ENCODE peak calls at places on chromosomes 1 and 21, in eight cellular contexts. One of them, this sample, is unnamed.

GRCh38 chr21:33747420-33747819 is 105.1 kb downstream of the ITSN1 start:
- DNase-seq in central memory CD4-positive, alpha-beta T cell: no peak
- DNase-seq in BE2C: no peak
- DNase-seq in KBM-7: peak; percentile 9
- DNase-seq in erythroblast: peak; percentile 14
- DNase-seq in NCI-H82: no peak
- DNase-seq in T-helper 2 cell treated with Interferon-gamma antibody and Interleukin-4, amounts not matched to agents 5 μg/mL and 100 μg/mL, for 36 hours: no peak
- DNase-seq in IMR-90: no peak
- DNase-seq in this sample: no peak

GRCh38 chr1:101240041-101240430 is 3.2 kb downstream of the S1PR1 start:
- DNase-seq in central memory CD4-positive, alpha-beta T cell: no peak
- DNase-seq in BE2C: no peak
- DNase-seq in KBM-7: no peak
- DNase-seq in erythroblast: no peak
- DNase-seq in NCI-H82: no peak
- DNase-seq in T-helper 2 cell treated with Interferon-gamma antibody and Interleukin-4, amounts not matched to agents 5 μg/mL and 100 μg/mL, for 36 hours: no peak
- DNase-seq in IMR-90: no peak
- DNase-seq in this sample: no peak

GRCh38 chr1:41853907-41854306 is 64.8 kb downstream of the HIVEP3 start:
- DNase-seq in central memory CD4-positive, alpha-beta T cell: no peak
- DNase-seq in BE2C: no peak
- DNase-seq in KBM-7: no peak
- DNase-seq in erythroblast: no peak
- DNase-seq in NCI-H82: peak; percentile 43
- DNase-seq in T-helper 2 cell treated with Interferon-gamma antibody and Interleukin-4, amounts not matched to agents 5 μg/mL and 100 μg/mL, for 36 hours: no peak
- DNase-seq in IMR-90: no peak
- DNase-seq in this sample: no peak

GRCh38 chr1:235442788-235443429 is 61.3 kb downstream of the B3GALNT2 start:
- DNase-seq in central memory CD4-positive, alpha-beta T cell: no peak
- DNase-seq in BE2C: no peak
- DNase-seq in KBM-7: no peak
- DNase-seq in erythroblast: peak; percentile 76
- DNase-seq in NCI-H82: no peak
- DNase-seq in T-helper 2 cell treated with Interferon-gamma antibody and Interleukin-4, amounts not matched to agents 5 μg/mL and 100 μg/mL, for 36 hours: no peak
- DNase-seq in IMR-90: peak; percentile 83
- DNase-seq in this sample: no peak

GRCh38 chr1:226606311-226607267 is 58.0 kb downstream of the STUM start:
- DNase-seq in central memory CD4-positive, alpha-beta T cell: no peak
- DNase-seq in BE2C: no peak
- DNase-seq in KBM-7: no peak
- DNase-seq in erythroblast: no peak
- DNase-seq in NCI-H82: no peak
- DNase-seq in T-helper 2 cell treated with Interferon-gamma antibody and Interleukin-4, amounts not matched to agents 5 μg/mL and 100 μg/mL, for 36 hours: no peak
- DNase-seq in IMR-90: no peak
- DNase-seq in this sample: no peak

GRCh38 chr1:48084826-48085225 is 87.6 kb upstream of the TRABD2B start:
- DNase-seq in central memory CD4-positive, alpha-beta T cell: no peak
- DNase-seq in BE2C: no peak
- DNase-seq in KBM-7: no peak
- DNase-seq in erythroblast: no peak
- DNase-seq in NCI-H82: no peak
- DNase-seq in T-helper 2 cell treated with Interferon-gamma antibody and Interleukin-4, amounts not matched to agents 5 μg/mL and 100 μg/mL, for 36 hours: no peak
- DNase-seq in IMR-90: no peak
- DNase-seq in this sample: no peak

GRCh38 chr1:201696217-201696761 is 132.7 kb upstream of the IPO9 start:
- DNase-seq in central memory CD4-positive, alpha-beta T cell: no peak
- DNase-seq in BE2C: peak; percentile 84
- DNase-seq in KBM-7: no peak
- DNase-seq in erythroblast: no peak
- DNase-seq in NCI-H82: peak; percentile 89
- DNase-seq in T-helper 2 cell treated with Interferon-gamma antibody and Interleukin-4, amounts not matched to agents 5 μg/mL and 100 μg/mL, for 36 hours: no peak
- DNase-seq in IMR-90: peak; percentile 93
- DNase-seq in this sample: no peak

GRCh38 chr21:15001773-15002647 is 62.8 kb downstream of the NRIP1 start:
- DNase-seq in central memory CD4-positive, alpha-beta T cell: no peak
- DNase-seq in BE2C: no peak
- DNase-seq in KBM-7: no peak
- DNase-seq in erythroblast: no peak
- DNase-seq in NCI-H82: peak; percentile 16
- DNase-seq in T-helper 2 cell treated with Interferon-gamma antibody and Interleukin-4, amounts not matched to agents 5 μg/mL and 100 μg/mL, for 36 hours: no peak
- DNase-seq in IMR-90: no peak
- DNase-seq in this sample: no peak

GRCh38 chr1:43708006-43708412 is 673 bp downstream of the ST3GAL3 start:
- DNase-seq in central memory CD4-positive, alpha-beta T cell: no peak
- DNase-seq in BE2C: no peak
- DNase-seq in KBM-7: peak; percentile 49
- DNase-seq in erythroblast: no peak
- DNase-seq in NCI-H82: peak; percentile 80
- DNase-seq in T-helper 2 cell treated with Interferon-gamma antibody and Interleukin-4, amounts not matched to agents 5 μg/mL and 100 μg/mL, for 36 hours: no peak
- DNase-seq in IMR-90: peak; percentile 57
- DNase-seq in this sample: peak; percentile 66

GRCh38 chr1:100834779-100835645 is 59.6 kb downstream of the EXTL2 start:
- DNase-seq in central memory CD4-positive, alpha-beta T cell: no peak
- DNase-seq in BE2C: no peak
- DNase-seq in KBM-7: peak; percentile 58
- DNase-seq in erythroblast: peak; percentile 38
- DNase-seq in NCI-H82: peak; percentile 58
- DNase-seq in T-helper 2 cell treated with Interferon-gamma antibody and Interleukin-4, amounts not matched to agents 5 μg/mL and 100 μg/mL, for 36 hours: no peak
- DNase-seq in IMR-90: peak; percentile 11
- DNase-seq in this sample: peak; percentile 13

GRCh38 chr21:37047079-37047478 is 25.8 kb downstream of the PIGP start:
- DNase-seq in central memory CD4-positive, alpha-beta T cell: no peak
- DNase-seq in BE2C: no peak
- DNase-seq in KBM-7: peak; percentile 59
- DNase-seq in erythroblast: no peak
- DNase-seq in NCI-H82: no peak
- DNase-seq in T-helper 2 cell treated with Interferon-gamma antibody and Interleukin-4, amounts not matched to agents 5 μg/mL and 100 μg/mL, for 36 hours: no peak
- DNase-seq in IMR-90: no peak
- DNase-seq in this sample: no peak

GRCh38 chr1:33007190-33008050 is 29.3 kb downstream of the AK2 start:
- DNase-seq in central memory CD4-positive, alpha-beta T cell: peak; percentile 17
- DNase-seq in BE2C: peak; percentile 17
- DNase-seq in KBM-7: peak; percentile 60
- DNase-seq in erythroblast: peak; percentile 56
- DNase-seq in NCI-H82: peak; percentile 60
- DNase-seq in T-helper 2 cell treated with Interferon-gamma antibody and Interleukin-4, amounts not matched to agents 5 μg/mL and 100 μg/mL, for 36 hours: no peak
- DNase-seq in IMR-90: peak; percentile 94
- DNase-seq in this sample: peak; percentile 71

GRCh38 chr1:185158806-185159205 is 1.8 kb downstream of the SWT1 start:
- DNase-seq in central memory CD4-positive, alpha-beta T cell: no peak
- DNase-seq in BE2C: no peak
- DNase-seq in KBM-7: no peak
- DNase-seq in erythroblast: peak; percentile 42
- DNase-seq in NCI-H82: peak; percentile 68
- DNase-seq in T-helper 2 cell treated with Interferon-gamma antibody and Interleukin-4, amounts not matched to agents 5 μg/mL and 100 μg/mL, for 36 hours: no peak
- DNase-seq in IMR-90: no peak
- DNase-seq in this sample: no peak

This sample was measured in SJCRH30.